ENCODE peak calls at places on chromosomes 5 and 9, in nine cellular contexts. One of them, this sample, is unnamed.
A peak's percentile ranks its signal among the peaks of the same experiment; 100 is the strongest.

GRCh38 chr9:131273146-131273545 is 3.2 kb downstream of the FAM78A start:
- DNase-seq in hippocampal formation: no peak
- DNase-seq in NCI-H1417 treated with DMSO at 0.1 percent for 48 hours: no peak
- DNase-seq in heart left ventricle: peak; percentile 84
- DNase-seq in AG09309: no peak
- DNase-seq in NCI-H82: no peak
- DNase-seq in SK-MEL-5: no peak
- DNase-seq in stimulated activated CD4-positive, alpha-beta T cell treated with anti-CD3 and anti-CD28 coated beads, Interleukin-4, amount 100 ng/mL, for 48 hours: no peak
- DNase-seq in stimulated activated CD8-positive, alpha-beta memory T cell treated with anti-CD3 and anti-CD28 coated beads, Interleukin-15, amount 100 ng/mL, for 24 hours: no peak
- DNase-seq in this sample: no peak

GRCh38 chr5:39399135-39400036 is 25.4 kb downstream of the DAB2 start:
- DNase-seq in stimulated activated CD4-positive, alpha-beta T cell treated with anti-CD3 and anti-CD28 coated beads, Interleukin-4, amount 100 ng/mL, for 48 hours: no peak
- DNase-seq in AG09309: peak; percentile 96
- DNase-seq in NCI-H82: no peak
- DNase-seq in hippocampal formation: no peak
- DNase-seq in SK-MEL-5: peak; percentile 99
- DNase-seq in heart left ventricle: no peak
- DNase-seq in stimulated activated CD8-positive, alpha-beta memory T cell treated with anti-CD3 and anti-CD28 coated beads, Interleukin-15, amount 100 ng/mL, for 24 hours: no peak
- DNase-seq in NCI-H1417 treated with DMSO at 0.1 percent for 48 hours: no peak
- DNase-seq in this sample: no peak

GRCh38 chr5:109152565-109152964 is 257.2 kb downstream of the PJA2 start:
- DNase-seq in stimulated activated CD4-positive, alpha-beta T cell treated with anti-CD3 and anti-CD28 coated beads, Interleukin-4, amount 100 ng/mL, for 48 hours: no peak
- DNase-seq in SK-MEL-5: no peak
- DNase-seq in NCI-H1417 treated with DMSO at 0.1 percent for 48 hours: no peak
- DNase-seq in hippocampal formation: no peak
- DNase-seq in AG09309: no peak
- DNase-seq in stimulated activated CD8-positive, alpha-beta memory T cell treated with anti-CD3 and anti-CD28 coated beads, Interleukin-15, amount 100 ng/mL, for 24 hours: no peak
- DNase-seq in NCI-H82: no peak
- DNase-seq in heart left ventricle: no peak
- DNase-seq in this sample: no peak

GRCh38 chr5:32790411-32790951 is 79.4 kb downstream of the NPR3 start:
- DNase-seq in NCI-H82: no peak
- DNase-seq in stimulated activated CD8-positive, alpha-beta memory T cell treated with anti-CD3 and anti-CD28 coated beads, Interleukin-15, amount 100 ng/mL, for 24 hours: no peak
- DNase-seq in SK-MEL-5: no peak
- DNase-seq in heart left ventricle: no peak
- DNase-seq in AG09309: no peak
- DNase-seq in hippocampal formation: no peak
- DNase-seq in stimulated activated CD4-positive, alpha-beta T cell treated with anti-CD3 and anti-CD28 coated beads, Interleukin-4, amount 100 ng/mL, for 48 hours: no peak
- DNase-seq in NCI-H1417 treated with DMSO at 0.1 percent for 48 hours: no peak
- DNase-seq in this sample: no peak

GRCh38 chr5:121424976-121425375 is 426.7 kb upstream of the FTMT start:
- DNase-seq in stimulated activated CD8-positive, alpha-beta memory T cell treated with anti-CD3 and anti-CD28 coated beads, Interleukin-15, amount 100 ng/mL, for 24 hours: no peak
- DNase-seq in hippocampal formation: no peak
- DNase-seq in SK-MEL-5: no peak
- DNase-seq in heart left ventricle: no peak
- DNase-seq in AG09309: no peak
- DNase-seq in stimulated activated CD4-positive, alpha-beta T cell treated with anti-CD3 and anti-CD28 coated beads, Interleukin-4, amount 100 ng/mL, for 48 hours: no peak
- DNase-seq in NCI-H82: no peak
- DNase-seq in NCI-H1417 treated with DMSO at 0.1 percent for 48 hours: no peak
- DNase-seq in this sample: no peak

GRCh38 chr9:119164716-119165115 is 204.5 kb downstream of the BRINP1 start:
- DNase-seq in stimulated activated CD4-positive, alpha-beta T cell treated with anti-CD3 and anti-CD28 coated beads, Interleukin-4, amount 100 ng/mL, for 48 hours: no peak
- DNase-seq in hippocampal formation: no peak
- DNase-seq in NCI-H1417 treated with DMSO at 0.1 percent for 48 hours: peak; percentile 26
- DNase-seq in AG09309: no peak
- DNase-seq in stimulated activated CD8-positive, alpha-beta memory T cell treated with anti-CD3 and anti-CD28 coated beads, Interleukin-15, amount 100 ng/mL, for 24 hours: no peak
- DNase-seq in SK-MEL-5: no peak
- DNase-seq in NCI-H82: peak; percentile 5
- DNase-seq in heart left ventricle: no peak
- DNase-seq in this sample: no peak

GRCh38 chr9:35603506-35603985 is 1.5 kb upstream of the TESK1 start:
- DNase-seq in SK-MEL-5: no peak
- DNase-seq in AG09309: peak; percentile 76
- DNase-seq in NCI-H82: peak; percentile 62
- DNase-seq in heart left ventricle: peak; percentile 46
- DNase-seq in stimulated activated CD8-positive, alpha-beta memory T cell treated with anti-CD3 and anti-CD28 coated beads, Interleukin-15, amount 100 ng/mL, for 24 hours: no peak
- DNase-seq in stimulated activated CD4-positive, alpha-beta T cell treated with anti-CD3 and anti-CD28 coated beads, Interleukin-4, amount 100 ng/mL, for 48 hours: no peak
- DNase-seq in NCI-H1417 treated with DMSO at 0.1 percent for 48 hours: no peak
- DNase-seq in hippocampal formation: peak; percentile 34
- DNase-seq in this sample: no peak

GRCh38 chr5:98772415-98773213 is 849 bp upstream of the RGMB start:
- DNase-seq in NCI-H82: peak; percentile 90
- DNase-seq in stimulated activated CD8-positive, alpha-beta memory T cell treated with anti-CD3 and anti-CD28 coated beads, Interleukin-15, amount 100 ng/mL, for 24 hours: no peak
- DNase-seq in stimulated activated CD4-positive, alpha-beta T cell treated with anti-CD3 and anti-CD28 coated beads, Interleukin-4, amount 100 ng/mL, for 48 hours: peak; percentile 38
- DNase-seq in NCI-H1417 treated with DMSO at 0.1 percent for 48 hours: no peak
- DNase-seq in heart left ventricle: peak; percentile 71
- DNase-seq in SK-MEL-5: peak; percentile 84
- DNase-seq in AG09309: no peak
- DNase-seq in hippocampal formation: no peak
- DNase-seq in this sample: no peak

GRCh38 chr5:132383984-132384383 is 14.5 kb downstream of the SLC22A5 start:
- DNase-seq in heart left ventricle: no peak
- DNase-seq in SK-MEL-5: no peak
- DNase-seq in AG09309: no peak
- DNase-seq in hippocampal formation: no peak
- DNase-seq in NCI-H1417 treated with DMSO at 0.1 percent for 48 hours: no peak
- DNase-seq in stimulated activated CD8-positive, alpha-beta memory T cell treated with anti-CD3 and anti-CD28 coated beads, Interleukin-15, amount 100 ng/mL, for 24 hours: no peak
- DNase-seq in NCI-H82: no peak
- DNase-seq in stimulated activated CD4-positive, alpha-beta T cell treated with anti-CD3 and anti-CD28 coated beads, Interleukin-4, amount 100 ng/mL, for 48 hours: no peak
- DNase-seq in this sample: no peak

GRCh38 chr5:116454417-116454927 is 120.2 kb downstream of the SEMA6A start:
- DNase-seq in stimulated activated CD4-positive, alpha-beta T cell treated with anti-CD3 and anti-CD28 coated beads, Interleukin-4, amount 100 ng/mL, for 48 hours: no peak
- DNase-seq in hippocampal formation: peak; percentile 38
- DNase-seq in NCI-H82: no peak
- DNase-seq in NCI-H1417 treated with DMSO at 0.1 percent for 48 hours: no peak
- DNase-seq in stimulated activated CD8-positive, alpha-beta memory T cell treated with anti-CD3 and anti-CD28 coated beads, Interleukin-15, amount 100 ng/mL, for 24 hours: no peak
- DNase-seq in SK-MEL-5: peak; percentile 30
- DNase-seq in heart left ventricle: peak; percentile 20
- DNase-seq in AG09309: peak; percentile 71
- DNase-seq in this sample: no peak

GRCh38 chr9:128145536-128145935 is 3.7 kb upstream of the LCN2 start:
- DNase-seq in NCI-H82: no peak
- DNase-seq in stimulated activated CD8-positive, alpha-beta memory T cell treated with anti-CD3 and anti-CD28 coated beads, Interleukin-15, amount 100 ng/mL, for 24 hours: no peak
- DNase-seq in hippocampal formation: no peak
- DNase-seq in heart left ventricle: no peak
- DNase-seq in SK-MEL-5: no peak
- DNase-seq in NCI-H1417 treated with DMSO at 0.1 percent for 48 hours: no peak
- DNase-seq in stimulated activated CD4-positive, alpha-beta T cell treated with anti-CD3 and anti-CD28 coated beads, Interleukin-4, amount 100 ng/mL, for 48 hours: no peak
- DNase-seq in AG09309: no peak
- DNase-seq in this sample: no peak

GRCh38 chr9:19828586-19828985 is 39.7 kb upstream of the SLC24A2 start:
- DNase-seq in heart left ventricle: no peak
- DNase-seq in AG09309: no peak
- DNase-seq in NCI-H1417 treated with DMSO at 0.1 percent for 48 hours: no peak
- DNase-seq in hippocampal formation: no peak
- DNase-seq in stimulated activated CD8-positive, alpha-beta memory T cell treated with anti-CD3 and anti-CD28 coated beads, Interleukin-15, amount 100 ng/mL, for 24 hours: no peak
- DNase-seq in SK-MEL-5: no peak
- DNase-seq in stimulated activated CD4-positive, alpha-beta T cell treated with anti-CD3 and anti-CD28 coated beads, Interleukin-4, amount 100 ng/mL, for 48 hours: no peak
- DNase-seq in NCI-H82: peak; percentile 92
- DNase-seq in this sample: no peak

GRCh38 chr5:93717162-93717561 is 24.2 kb downstream of the POU5F2 start:
- DNase-seq in hippocampal formation: no peak
- DNase-seq in NCI-H1417 treated with DMSO at 0.1 percent for 48 hours: no peak
- DNase-seq in SK-MEL-5: peak; percentile 7
- DNase-seq in stimulated activated CD4-positive, alpha-beta T cell treated with anti-CD3 and anti-CD28 coated beads, Interleukin-4, amount 100 ng/mL, for 48 hours: no peak
- DNase-seq in heart left ventricle: no peak
- DNase-seq in NCI-H82: no peak
- DNase-seq in AG09309: peak; percentile 3
- DNase-seq in stimulated activated CD8-positive, alpha-beta memory T cell treated with anti-CD3 and anti-CD28 coated beads, Interleukin-15, amount 100 ng/mL, for 24 hours: no peak
- DNase-seq in this sample: no peak

GRCh38 chr5:139698461-139699146 is 50.5 kb downstream of the CXXC5 start:
- DNase-seq in stimulated activated CD4-positive, alpha-beta T cell treated with anti-CD3 and anti-CD28 coated beads, Interleukin-4, amount 100 ng/mL, for 48 hours: no peak
- DNase-seq in SK-MEL-5: no peak
- DNase-seq in NCI-H82: peak; percentile 61
- DNase-seq in heart left ventricle: peak; percentile 86
- DNase-seq in AG09309: no peak
- DNase-seq in hippocampal formation: no peak
- DNase-seq in stimulated activated CD8-positive, alpha-beta memory T cell treated with anti-CD3 and anti-CD28 coated beads, Interleukin-15, amount 100 ng/mL, for 24 hours: no peak
- DNase-seq in NCI-H1417 treated with DMSO at 0.1 percent for 48 hours: no peak
- DNase-seq in this sample: no peak

GRCh38 chr5:6574537-6574936 is 58.3 kb downstream of the NSUN2 start:
- DNase-seq in NCI-H82: peak; percentile 5
- DNase-seq in stimulated activated CD4-positive, alpha-beta T cell treated with anti-CD3 and anti-CD28 coated beads, Interleukin-4, amount 100 ng/mL, for 48 hours: no peak
- DNase-seq in SK-MEL-5: peak; percentile 29
- DNase-seq in stimulated activated CD8-positive, alpha-beta memory T cell treated with anti-CD3 and anti-CD28 coated beads, Interleukin-15, amount 100 ng/mL, for 24 hours: no peak
- DNase-seq in heart left ventricle: no peak
- DNase-seq in hippocampal formation: no peak
- DNase-seq in AG09309: no peak
- DNase-seq in NCI-H1417 treated with DMSO at 0.1 percent for 48 hours: no peak
- DNase-seq in this sample: no peak

GRCh38 chr9:91758491-91758981 is 191.5 kb downstream of the ROR2 start:
- DNase-seq in NCI-H1417 treated with DMSO at 0.1 percent for 48 hours: no peak
- DNase-seq in AG09309: no peak
- DNase-seq in SK-MEL-5: peak; percentile 69
- DNase-seq in heart left ventricle: no peak
- DNase-seq in stimulated activated CD4-positive, alpha-beta T cell treated with anti-CD3 and anti-CD28 coated beads, Interleukin-4, amount 100 ng/mL, for 48 hours: peak; percentile 7
- DNase-seq in stimulated activated CD8-positive, alpha-beta memory T cell treated with anti-CD3 and anti-CD28 coated beads, Interleukin-15, amount 100 ng/mL, for 24 hours: peak; percentile 11
- DNase-seq in hippocampal formation: no peak
- DNase-seq in NCI-H82: peak; percentile 76
- DNase-seq in this sample: peak; percentile 20

GRCh38 chr5:91928751-91929521 is 545.8 kb upstream of the ARRDC3 start:
- DNase-seq in AG09309: no peak
- DNase-seq in NCI-H82: peak; percentile 29
- DNase-seq in stimulated activated CD8-positive, alpha-beta memory T cell treated with anti-CD3 and anti-CD28 coated beads, Interleukin-15, amount 100 ng/mL, for 24 hours: no peak
- DNase-seq in hippocampal formation: no peak
- DNase-seq in NCI-H1417 treated with DMSO at 0.1 percent for 48 hours: peak; percentile 8
- DNase-seq in stimulated activated CD4-positive, alpha-beta T cell treated with anti-CD3 and anti-CD28 coated beads, Interleukin-4, amount 100 ng/mL, for 48 hours: no peak
- DNase-seq in heart left ventricle: no peak
- DNase-seq in SK-MEL-5: peak; percentile 42
- DNase-seq in this sample: no peak

GRCh38 chr5:120134944-120135343 is 329.2 kb upstream of the PRR16 start:
- DNase-seq in NCI-H82: no peak
- DNase-seq in hippocampal formation: no peak
- DNase-seq in SK-MEL-5: no peak
- DNase-seq in NCI-H1417 treated with DMSO at 0.1 percent for 48 hours: no peak
- DNase-seq in heart left ventricle: no peak
- DNase-seq in stimulated activated CD4-positive, alpha-beta T cell treated with anti-CD3 and anti-CD28 coated beads, Interleukin-4, amount 100 ng/mL, for 48 hours: no peak
- DNase-seq in stimulated activated CD8-positive, alpha-beta memory T cell treated with anti-CD3 and anti-CD28 coated beads, Interleukin-15, amount 100 ng/mL, for 24 hours: no peak
- DNase-seq in AG09309: no peak
- DNase-seq in this sample: no peak

GRCh38 chr9:77952641-77953341 is 78.8 kb downstream of the GNAQ start:
- DNase-seq in NCI-H82: peak; percentile 47
- DNase-seq in stimulated activated CD8-positive, alpha-beta memory T cell treated with anti-CD3 and anti-CD28 coated beads, Interleukin-15, amount 100 ng/mL, for 24 hours: no peak
- DNase-seq in SK-MEL-5: no peak
- DNase-seq in stimulated activated CD4-positive, alpha-beta T cell treated with anti-CD3 and anti-CD28 coated beads, Interleukin-4, amount 100 ng/mL, for 48 hours: no peak
- DNase-seq in AG09309: no peak
- DNase-seq in NCI-H1417 treated with DMSO at 0.1 percent for 48 hours: peak; percentile 23
- DNase-seq in heart left ventricle: no peak
- DNase-seq in hippocampal formation: no peak
- DNase-seq in this sample: no peak

GRCh38 chr5:147831465-147831864 is at the start of gene SPINK1:
- DNase-seq in NCI-H1417 treated with DMSO at 0.1 percent for 48 hours: no peak
- DNase-seq in AG09309: no peak
- DNase-seq in NCI-H82: no peak
- DNase-seq in hippocampal formation: no peak
- DNase-seq in stimulated activated CD8-positive, alpha-beta memory T cell treated with anti-CD3 and anti-CD28 coated beads, Interleukin-15, amount 100 ng/mL, for 24 hours: no peak
- DNase-seq in stimulated activated CD4-positive, alpha-beta T cell treated with anti-CD3 and anti-CD28 coated beads, Interleukin-4, amount 100 ng/mL, for 48 hours: no peak
- DNase-seq in SK-MEL-5: no peak
- DNase-seq in heart left ventricle: no peak
- DNase-seq in this sample: no peak

This sample was measured in activated T-cell treated with anti-CD3 and anti-CD28 coated beads for 24 hours.